ENCODE peak calls at places on chromosomes 1 and 21, in six cellular contexts. P, I, D, W, M and A are unnamed samples.

GRCh38 chr1:43753422-43753821 is 46.1 kb downstream of the ST3GAL3 start:
- DNase-seq in I (no peak), M (no peak), P (no peak), W (no peak), D (no peak), A (no peak)

GRCh38 chr1:210830034-210831028 is 303.6 kb downstream of the KCNH1 start:
- DNase-seq in D (no peak), M (no peak), W (no peak), P (no peak), I (no peak), A (no peak)

GRCh38 chr1:189619682-189620332 is 857.9 kb downstream of the BRINP3 start:
- DNase-seq in D (no peak), M (peak; percentile 81), W (no peak), P (no peak), I (peak; percentile 48), A (no peak)

GRCh38 chr1:115505157-115505571 is 136.6 kb upstream of the VANGL1 start:
- DNase-seq in P (no peak), D (no peak), I (no peak), M (no peak), W (no peak), A (no peak)

GRCh38 chr1:31531177-31532000 is 44.9 kb upstream of the TINAGL1 start:
- DNase-seq in W (no peak), M (peak; percentile 77), P (no peak), I (no peak), D (no peak), A (no peak)

GRCh38 chr1:173294853-173295252 is 87.7 kb upstream of the TNFSF4 start:
- DNase-seq in W (no peak), P (no peak), I (no peak), M (no peak), D (no peak), A (no peak)

GRCh38 chr1:231678021-231678432 is 51.4 kb downstream of the DISC1 start:
- DNase-seq in M (no peak), P (no peak), D (no peak), I (no peak), W (no peak), A (no peak)

GRCh38 chr1:42853116-42853884 is 6.9 kb downstream of the ZNF691 start:
- DNase-seq in D (no peak), W (no peak), P (no peak), M (no peak), I (no peak), A (no peak)

GRCh38 chr1:172883844-172884243 is 166.9 kb downstream of the TNFSF18 start:
- DNase-seq in I (no peak), D (no peak), M (no peak), P (no peak), W (no peak), A (no peak)

GRCh38 chr1:205286335-205286950 is 35.1 kb downstream of the NUAK2 start:
- DNase-seq in P (peak; percentile 62), M (no peak), D (no peak), W (no peak), I (no peak), A (no peak)

GRCh38 chr1:159222987-159223386 is 18.3 kb downstream of the ACKR1 start:
- DNase-seq in I (no peak), D (no peak), P (no peak), W (no peak), M (no peak), A (no peak)

GRCh38 chr1:82106672-82107071 is 305.9 kb downstream of the ADGRL2 start:
- DNase-seq in M (no peak), P (no peak), D (no peak), I (no peak), W (no peak), A (no peak)

GRCh38 chr1:182359645-182360044 is 31.9 kb downstream of the GLUL start:
- DNase-seq in W (no peak), P (no peak), M (no peak), I (no peak), D (no peak), A (no peak)

GRCh38 chr1:145736191-145736590 is 16.9 kb downstream of the CD160 start:
- DNase-seq in D (no peak), I (no peak), W (no peak), P (no peak), M (no peak), A (no peak)

GRCh38 chr1:27488523-27489138 is 1.3 kb downstream of the WASF2 start:
- DNase-seq in P (no peak), I (no peak), W (no peak), D (no peak), M (no peak), A (no peak)

GRCh38 chr1:233868461-233868860 is 36.0 kb upstream of the SLC35F3 start:
- DNase-seq in P (no peak), I (no peak), M (no peak), D (no peak), W (no peak), A (no peak)

GRCh38 chr1:182781849-182782586 is 7.6 kb upstream of the NPL start:
- DNase-seq in M (peak; percentile 45), W (no peak), P (peak; percentile 48), I (peak; percentile 28), D (peak; percentile 81), A (peak; percentile 80)

GRCh38 chr1:165073402-165074007 is 283.0 kb downstream of the LMX1A start:
- DNase-seq in W (no peak), D (no peak), I (peak; percentile 37), M (peak; percentile 46), P (no peak), A (no peak)

GRCh38 chr1:110647254-110647891 is 27.4 kb downstream of the KCNA3 start:
- DNase-seq in I (no peak), D (no peak), W (no peak), M (no peak), P (no peak), A (no peak)
- H3K27ac ChIP-seq in I (no peak overlapping the region), D (no peak overlapping the region), W (peak overlapping the region; percentile 54), M (no peak overlapping the region), P (no peak overlapping the region), A (no peak overlapping the region)

GRCh38 chr1:34286547-34286946 is 109.8 kb downstream of the C1orf94 start:
- DNase-seq in W (no peak), I (no peak), D (no peak), M (no peak), P (no peak), A (no peak)

GRCh38 chr1:34296059-34296458 is 119.4 kb downstream of the C1orf94 start:
- DNase-seq in W (no peak), M (no peak), I (no peak), D (no peak), P (no peak), A (no peak)

DNA sequence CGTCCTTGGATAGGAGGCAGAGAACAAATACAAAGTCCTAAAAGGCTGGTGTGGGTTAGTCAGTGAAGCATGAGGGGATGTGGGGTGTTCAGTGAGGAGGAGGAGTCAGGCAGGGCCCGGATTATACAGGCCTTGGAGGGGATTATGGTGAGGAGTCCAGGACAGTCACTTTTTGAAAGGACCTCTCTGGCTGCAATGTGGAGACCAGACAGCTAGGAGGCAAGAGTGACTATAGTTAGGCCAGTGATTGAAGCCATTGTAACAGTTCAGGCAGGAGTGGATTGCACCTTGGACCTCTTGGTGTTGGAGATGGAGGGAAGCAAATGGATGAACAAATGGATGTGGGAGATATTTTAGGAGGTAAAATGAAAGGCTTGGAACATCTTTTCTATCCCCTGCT is 115.8 kb downstream of the C1orf94 start:
- DNase-seq in W (no peak), I (no peak), D (peak; percentile 15), P (no peak), M (no peak), A (no peak)
- TF ChIP-seq CTCF in W (no peak), I (no peak), D (no peak), P (no peak), M (no peak), A (no peak)

DNA sequence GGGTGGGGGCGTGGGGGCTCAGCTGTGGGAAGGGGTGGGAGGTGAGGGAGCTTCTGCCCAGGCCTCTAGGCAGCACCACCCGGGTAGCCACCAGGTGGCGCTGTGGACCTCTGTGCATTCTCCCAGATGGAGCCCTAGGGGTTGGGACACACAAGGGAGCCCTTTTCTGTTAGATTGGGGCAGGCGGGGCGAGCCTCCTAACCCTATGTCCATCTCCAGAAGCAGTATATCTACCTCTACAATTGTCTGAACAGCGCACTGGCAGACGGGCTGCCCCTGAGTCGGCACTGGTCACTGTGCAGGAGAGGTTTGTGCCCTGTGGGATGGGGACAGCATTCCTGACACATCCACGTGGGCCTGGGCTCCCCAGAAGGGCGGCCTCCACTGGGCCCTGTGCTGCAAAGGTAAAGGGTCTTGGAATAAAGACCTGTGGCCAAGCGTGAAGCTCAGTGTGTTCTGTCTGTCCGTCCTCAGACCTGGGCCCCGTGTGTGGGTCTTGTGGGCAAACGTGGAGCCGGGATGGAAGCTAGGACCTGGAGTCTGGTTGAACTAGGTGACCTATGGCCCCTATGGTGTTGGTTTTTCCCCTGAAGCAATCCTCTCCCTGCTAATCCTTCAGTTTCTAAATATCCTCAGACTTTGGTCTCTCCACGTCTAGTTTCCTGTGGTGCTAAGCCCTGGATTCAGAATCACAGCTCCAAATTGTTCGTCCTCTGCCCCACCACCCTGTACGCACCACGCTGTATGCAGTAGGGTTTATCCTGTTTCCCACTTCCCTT is 4.4 kb upstream of the LGR6 start:
- DNase-seq in M (peak; percentile 42), D (peak; percentile 86), W (peak; percentile 95), P (peak; percentile 69), I (peak; percentile 63), A (peak; percentile 79)
- H3K9me3 ChIP-seq in M (no peaks in the 10 kb centered on the region), D (no peaks in the 10 kb centered on the region), W (no peaks in the 10 kb centered on the region), P (no peaks in the 10 kb centered on the region), I (no peaks in the 10 kb centered on the region), A (no peaks in the 10 kb centered on the region)

DNA sequence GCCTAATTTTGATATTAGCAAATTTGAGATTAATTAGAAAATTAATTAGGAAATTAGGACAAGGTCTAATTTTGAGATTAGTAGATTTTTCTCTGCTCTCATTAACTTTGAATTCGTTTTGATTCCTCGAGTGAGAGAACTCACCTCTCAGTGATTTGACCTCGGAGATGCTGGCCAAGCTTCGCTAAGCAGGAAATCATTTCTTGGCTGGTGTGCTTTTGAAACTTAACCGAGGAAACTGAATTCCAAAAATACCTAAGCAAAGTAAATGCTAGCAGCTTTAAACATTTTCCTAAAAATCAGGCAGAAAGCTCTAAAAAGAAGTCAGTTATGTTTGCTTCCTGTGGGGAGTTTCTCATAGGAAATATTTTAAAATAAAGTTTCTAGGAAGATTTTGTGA is 34.9 kb downstream of the CDC14A start:
- DNase-seq in M (no peak), D (no peak), W (no peak), I (no peak), P (no peak), A (no peak)
- H3K27ac ChIP-seq in M (no peak overlapping the region), D (peak overlapping the region; percentile 22), W (peak overlapping the region; percentile 11), I (no peak overlapping the region), P (peak overlapping the region; percentile 22), A (no peak overlapping the region)

GRCh38 chr21:17231771-17232170 is 281.1 kb upstream of the CXADR start:
- DNase-seq in P (no peak), W (no peak), M (no peak), D (peak; percentile 16), I (no peak), A (no peak)

GRCh38 chr21:17231124-17231523 is 281.7 kb upstream of the CXADR start:
- DNase-seq in M (no peak), W (no peak), D (no peak), I (no peak), P (no peak), A (no peak)
- TF ChIP-seq CTCF in M (peak; percentile 20), W (no peak), D (no peak), I (no peak), P (no peak), A (no peak)